ENCODE peak calls at places on chromosomes 13 and 19, in six cellular contexts. X is hepatocyte; Y is gastrocnemius medialis; P is Caco-2; E is heart left ventricle; T is CD8-positive, alpha-beta T cell. F is an unnamed sample.

GRCh38 chr13:101520672-101521071 is 68.2 kb downstream of the ITGBL1 start:
- DNase-seq in X (no peak), Y (no peak), P (no peak), E (no peak), T (no peak), F (no peak)

GRCh38 chr13:50866817-50867640 is 23.5 kb upstream of the DLEU7 start:
- DNase-seq in X (no peak), Y (no peak), P (no peak), E (no peak), T (no peak), F (no peak)

GRCh38 chr19:29311391-29311790 is 98.4 kb upstream of the UQCRFS1 start:
- DNase-seq in X (no peak), Y (no peak), P (no peak), E (no peak), T (no peak), F (no peak)

GRCh38 chr13:33251131-33251629 is 34.4 kb downstream of the STARD13 start:
- DNase-seq in X (peak; percentile 28), Y (no peak), P (no peak), E (peak; percentile 37), T (no peak), F (peak; percentile 90)

GRCh38 chr19:2887391-2887914 is 13.3 kb upstream of the ZNF57 start:
- DNase-seq in X (peak; percentile 76), Y (no peak), P (peak; percentile 60), E (no peak), T (no peak), F (peak; percentile 29)

GRCh38 chr19:36140289-36141038 is 598 bp downstream of the CAPNS1 start:
- DNase-seq in X (peak; percentile 71), Y (peak; percentile 28), P (peak; percentile 56), E (peak; percentile 58), T (no peak), F (no peak)

GRCh38 chr19:10552596-10553053 is 8.9 kb downstream of the ATG4D start:
- DNase-seq in X (no peak), Y (no peak), P (peak; percentile 44), E (no peak), T (no peak), F (no peak)

GRCh38 chr13:102280366-102280765 is 121.5 kb downstream of the FGF14 start:
- DNase-seq in X (no peak), Y (no peak), P (no peak), E (no peak), T (no peak), F (no peak)

GRCh38 chr13:49320975-49321374 is 73.2 kb downstream of the CDADC1 start:
- DNase-seq in X (no peak), Y (no peak), P (no peak), E (no peak), T (no peak), F (no peak)

GRCh38 chr19:35081201-35081600 is 34.4 kb upstream of the FXYD3 start:
- DNase-seq in X (no peak), Y (no peak), P (no peak), E (no peak), T (no peak), F (no peak)

GRCh38 chr13:51177188-51177587 is 45.0 kb upstream of the FAM124A start:
- DNase-seq in X (no peak), Y (no peak), P (no peak), E (no peak), T (no peak), F (no peak)

GRCh38 chr13:114081761-114082681 is 50.4 kb downstream of the RASA3 start:
- DNase-seq in X (no peak), Y (no peak), P (no peak), E (peak; percentile 3), T (no peak), F (no peak)

GRCh38 chr13:48333976-48334375 is 30.4 kb downstream of the RB1 start:
- DNase-seq in X (no peak), Y (no peak), P (no peak), E (no peak), T (no peak), F (no peak)

GRCh38 chr13:97977982-97978381 is 24.5 kb downstream of the IPO5 start:
- DNase-seq in X (no peak), Y (no peak), P (no peak), E (no peak), T (no peak), F (no peak)

GRCh38 chr13:45224181-45224580 is 23.3 kb upstream of the KCTD4 start:
- DNase-seq in X (no peak), Y (no peak), P (no peak), E (no peak), T (no peak), F (no peak)
- H3K4me3 ChIP-seq in X (no peak overlapping the region), Y (no peak overlapping the region), P (no peak overlapping the region), E (no peak overlapping the region), T (no peak overlapping the region), F (no peak overlapping the region)

DNA sequence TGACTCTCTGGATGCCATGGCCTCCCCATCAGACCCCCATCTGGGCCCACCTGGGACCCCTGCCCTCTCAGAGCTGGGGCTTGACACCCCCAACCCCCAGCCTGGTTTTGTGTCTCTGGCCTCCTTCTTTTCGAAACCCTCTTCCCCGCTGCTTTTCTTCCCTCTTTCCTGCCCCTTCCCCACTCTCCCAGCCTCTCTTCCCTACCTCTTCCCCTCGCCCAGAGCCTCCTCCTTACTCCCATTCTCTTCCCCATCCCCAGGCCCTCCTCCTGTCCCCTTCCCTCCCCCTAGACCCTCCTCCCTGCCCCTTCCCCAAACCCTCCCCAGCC is 2.1 kb downstream of the TNFSF9 start:
- DNase-seq in X (no peak), Y (no peak), P (no peak), E (no peak), T (no peak), F (no peak)
- H3K36me3 ChIP-seq in X (no peaks in the 10 kb centered on the region), Y (no peaks in the 10 kb centered on the region), P (no peaks in the 10 kb centered on the region), E (no peaks in the 10 kb centered on the region), T (no peaks in the 10 kb centered on the region), F (no peaks in the 10 kb centered on the region)

DNA sequence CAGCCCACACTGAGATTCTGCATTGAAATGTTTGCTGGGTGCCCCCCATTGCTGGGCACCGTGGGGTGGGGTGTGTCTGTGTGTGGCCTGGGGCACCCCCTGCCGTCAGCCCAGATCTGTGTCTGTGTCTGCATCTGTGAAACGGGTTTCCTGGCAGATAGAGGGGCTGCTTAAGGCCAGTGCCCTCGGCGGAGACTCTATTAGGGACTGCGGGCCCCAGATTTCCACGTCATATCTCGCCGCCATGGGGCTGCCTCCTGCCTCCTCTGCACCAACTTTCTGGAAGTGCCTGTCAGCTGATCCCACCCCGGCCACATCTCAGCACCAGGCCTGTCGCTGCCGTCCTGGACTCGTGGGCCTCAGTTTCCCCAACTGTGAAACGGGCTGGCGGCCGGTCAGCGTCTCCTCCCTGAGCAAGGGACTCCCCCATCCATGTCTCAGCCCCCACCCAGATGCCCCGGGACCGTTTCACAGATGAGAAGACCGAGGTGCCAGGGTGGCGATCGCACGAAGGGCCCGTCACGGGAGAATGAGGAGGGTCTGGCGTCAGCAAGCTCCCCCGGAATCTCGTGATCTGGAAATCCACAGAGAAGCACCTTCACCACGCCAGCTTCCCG is 21.4 kb downstream of the ARID3A start:
- DNase-seq in X (peak; percentile 7), Y (no peak), P (no peak), E (no peak), T (no peak), F (no peak)
- TF ChIP-seq CTCF in X (no peak), Y (no peak), P (no peak), E (no peak), T (no peak), F (no peak)

GRCh38 chr13:20721454-20722357 is 18.2 kb downstream of the IL17D start:
- DNase-seq in X (peak; percentile 57), Y (peak; percentile 60), P (no peak), E (peak; percentile 49), T (no peak), F (no peak)
- H3K4me3 ChIP-seq in X (peak overlapping the region; percentile 42), Y (peak overlapping the region; percentile 60), P (no peak overlapping the region), E (peak overlapping the region; percentile 35), T (peak overlapping the region; percentile 16), F (peak overlapping the region; percentile 31)

GRCh38 chr19:3975637-3976087 is 4.8 kb upstream of the DAPK3 start:
- DNase-seq in X (no peak), Y (no peak), P (no peak), E (no peak), T (no peak), F (no peak)
- H3K36me3 ChIP-seq in X (no peaks in the 10 kb centered on the region), Y (peaks cover 57% of the 10 kb centered on the region), P (peaks cover 20% of the 10 kb centered on the region), E (peaks cover 58% of the 10 kb centered on the region), T (peaks cover 45% of the 10 kb centered on the region), F (peaks cover 47% of the 10 kb centered on the region)